ENCODE peak calls at places on chromosomes 6 and 20, in seven cellular contexts. One of them, this sample, is unnamed.
A peak's percentile ranks its signal among the peaks of the same experiment; 100 is the strongest.

GRCh38 chr6:142361765-142362540 is 60.1 kb downstream of the ADGRG6 start:
- DNase-seq in D341Med: no peak
- DNase-seq in gastrocnemius medialis: no peak
- DNase-seq in WERI-Rb-1: no peak
- DNase-seq in amniotic stem cell: peak; percentile 66
- DNase-seq in EL: peak; percentile 81
- DNase-seq in HTR-8/SVneo: no peak
- DNase-seq in this sample: no peak

GRCh38 chr6:113495521-113495920 is 361.6 kb upstream of the MARCKS start:
- DNase-seq in WERI-Rb-1: no peak
- DNase-seq in EL: peak; percentile 86
- DNase-seq in D341Med: no peak
- DNase-seq in amniotic stem cell: no peak
- DNase-seq in gastrocnemius medialis: no peak
- DNase-seq in HTR-8/SVneo: no peak
- DNase-seq in this sample: no peak

GRCh38 chr20:10536531-10536930 is 101.4 kb downstream of the SLX4IP start:
- DNase-seq in HTR-8/SVneo: no peak
- DNase-seq in EL: no peak
- DNase-seq in gastrocnemius medialis: no peak
- DNase-seq in D341Med: peak; percentile 55
- DNase-seq in amniotic stem cell: no peak
- DNase-seq in WERI-Rb-1: peak; percentile 42
- DNase-seq in this sample: no peak

GRCh38 chr20:58753929-58754551 is 61.4 kb downstream of the NPEPL1 start:
- DNase-seq in WERI-Rb-1: no peak
- DNase-seq in D341Med: peak; percentile 15
- DNase-seq in EL: no peak
- DNase-seq in amniotic stem cell: no peak
- DNase-seq in gastrocnemius medialis: no peak
- DNase-seq in HTR-8/SVneo: no peak
- DNase-seq in this sample: no peak

GRCh38 chr6:141199074-141199473 is 933.7 kb upstream of the GJE1 start:
- DNase-seq in gastrocnemius medialis: no peak
- DNase-seq in D341Med: no peak
- DNase-seq in WERI-Rb-1: no peak
- DNase-seq in amniotic stem cell: no peak
- DNase-seq in EL: peak; percentile 3
- DNase-seq in HTR-8/SVneo: no peak
- DNase-seq in this sample: peak; percentile 34

GRCh38 chr6:38509713-38510112 is 130.0 kb downstream of the BTBD9 start:
- DNase-seq in EL: peak; percentile 79
- DNase-seq in HTR-8/SVneo: no peak
- DNase-seq in amniotic stem cell: no peak
- DNase-seq in D341Med: no peak
- DNase-seq in WERI-Rb-1: no peak
- DNase-seq in gastrocnemius medialis: no peak
- DNase-seq in this sample: no peak

GRCh38 chr6:40251609-40252008 is 317.3 kb upstream of the MOCS1 start:
- DNase-seq in HTR-8/SVneo: no peak
- DNase-seq in EL: no peak
- DNase-seq in amniotic stem cell: no peak
- DNase-seq in D341Med: no peak
- DNase-seq in WERI-Rb-1: no peak
- DNase-seq in gastrocnemius medialis: no peak
- DNase-seq in this sample: peak; percentile 4

GRCh38 chr6:90263653-90264052 is 33.0 kb downstream of the BACH2 start:
- DNase-seq in amniotic stem cell: no peak
- DNase-seq in WERI-Rb-1: no peak
- DNase-seq in EL: peak; percentile 10
- DNase-seq in gastrocnemius medialis: no peak
- DNase-seq in HTR-8/SVneo: no peak
- DNase-seq in D341Med: no peak
- DNase-seq in this sample: no peak

GRCh38 chr6:43856005-43856765 is 86.2 kb downstream of the VEGFA start:
- DNase-seq in D341Med: no peak
- DNase-seq in WERI-Rb-1: peak; percentile 84
- DNase-seq in amniotic stem cell: no peak
- DNase-seq in EL: no peak
- DNase-seq in gastrocnemius medialis: peak; percentile 66
- DNase-seq in HTR-8/SVneo: peak; percentile 40
- DNase-seq in this sample: no peak